ENCODE peak calls at places on chromosomes 4 and X, in four cellular contexts. One of them, this sample, is unnamed.

GRCh38 chrX:71178908-71179307 is 34.3 kb downstream of the NLGN3 start:
- DNase-seq in HepG2: peak
- DNase-seq in neural progenitor cell: peak
- DNase-seq in OCI-LY7: peak
- DNase-seq in this sample: peak

GRCh38 chr4:17884511-17884910 is 73.7 kb downstream of the NCAPG start:
- DNase-seq in OCI-LY7: no peak
- DNase-seq in neural progenitor cell: no peak
- DNase-seq in HepG2: no peak
- DNase-seq in this sample: no peak

GRCh38 chrX:80120335-80120734 is 105.8 kb downstream of the TBX22 start:
- DNase-seq in HepG2: no peak
- DNase-seq in neural progenitor cell: no peak
- DNase-seq in OCI-LY7: no peak
- DNase-seq in this sample: no peak

GRCh38 chrX:47283015-47283771 is 50.4 kb downstream of the USP11 start:
- DNase-seq in neural progenitor cell: no peak
- DNase-seq in HepG2: peak
- DNase-seq in OCI-LY7: no peak
- DNase-seq in this sample: no peak

GRCh38 chr4:62018537-62018936 is 818.4 kb downstream of the ADGRL3 start:
- DNase-seq in HepG2: no peak
- DNase-seq in neural progenitor cell: peak
- DNase-seq in OCI-LY7: no peak
- DNase-seq in this sample: no peak

GRCh38 chr4:78800965-78801364 is 24.8 kb downstream of the BMP2K start:
- DNase-seq in OCI-LY7: no peak
- DNase-seq in neural progenitor cell: no peak
- DNase-seq in HepG2: no peak
- DNase-seq in this sample: no peak

GRCh38 chrX:132615396-132616131 is 126.7 kb upstream of the MBNL3 start:
- DNase-seq in HepG2: peak
- DNase-seq in OCI-LY7: peak
- DNase-seq in neural progenitor cell: peak
- DNase-seq in this sample: peak

GRCh38 chr4:20832821-20833220 is 132.6 kb downstream of the PACRGL start:
- DNase-seq in OCI-LY7: no peak
- DNase-seq in HepG2: no peak
- DNase-seq in neural progenitor cell: no peak
- DNase-seq in this sample: no peak

DNA sequence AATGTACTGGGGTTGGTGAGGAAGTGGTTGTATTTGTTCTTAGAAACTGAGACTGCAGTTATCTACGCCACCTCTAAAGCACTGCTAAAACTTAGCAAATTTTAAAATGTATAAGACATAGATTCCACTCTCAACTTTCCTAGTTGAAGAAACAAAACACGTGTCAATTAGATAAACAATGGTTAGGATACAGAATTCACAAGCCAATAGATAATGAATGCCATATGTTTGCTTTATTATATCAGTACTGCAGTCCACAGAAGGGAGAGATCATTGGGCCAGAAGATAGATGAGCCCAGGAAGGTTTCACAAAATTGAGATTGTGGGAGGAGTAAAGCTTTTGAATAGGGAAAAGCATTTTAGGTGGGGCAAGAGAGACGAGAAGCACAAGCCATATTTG is 14.3 kb downstream of the TMEM33 start:
- DNase-seq in OCI-LY7: no peak
- DNase-seq in neural progenitor cell: no peak
- DNase-seq in HepG2: no peak
- DNase-seq in this sample: no peak
- TF ChIP-seq CTCF in OCI-LY7: no peak
- TF ChIP-seq CTCF in neural progenitor cell: no peak
- TF ChIP-seq CTCF in HepG2: no peak
- TF ChIP-seq CTCF in this sample: no peak

GRCh38 chr4:153655004-153655541 is 29.0 kb upstream of the TLR2 start:
- DNase-seq in OCI-LY7: no peak
- DNase-seq in neural progenitor cell: no peak
- DNase-seq in HepG2: peak
- DNase-seq in this sample: no peak

GRCh38 chr4:153649572-153649991 is 34.5 kb upstream of the TLR2 start:
- DNase-seq in HepG2: peak
- DNase-seq in OCI-LY7: peak
- DNase-seq in neural progenitor cell: peak
- DNase-seq in this sample: peak

GRCh38 chr4:153647975-153648374 is 36.1 kb upstream of the TLR2 start:
- DNase-seq in OCI-LY7: no peak
- DNase-seq in HepG2: no peak
- DNase-seq in neural progenitor cell: no peak
- DNase-seq in this sample: no peak

GRCh38 chr4:153651961-153652784 is 31.9 kb upstream of the TLR2 start:
- DNase-seq in HepG2: no peak
- DNase-seq in neural progenitor cell: no peak
- DNase-seq in OCI-LY7: no peak
- DNase-seq in this sample: no peak

DNA sequence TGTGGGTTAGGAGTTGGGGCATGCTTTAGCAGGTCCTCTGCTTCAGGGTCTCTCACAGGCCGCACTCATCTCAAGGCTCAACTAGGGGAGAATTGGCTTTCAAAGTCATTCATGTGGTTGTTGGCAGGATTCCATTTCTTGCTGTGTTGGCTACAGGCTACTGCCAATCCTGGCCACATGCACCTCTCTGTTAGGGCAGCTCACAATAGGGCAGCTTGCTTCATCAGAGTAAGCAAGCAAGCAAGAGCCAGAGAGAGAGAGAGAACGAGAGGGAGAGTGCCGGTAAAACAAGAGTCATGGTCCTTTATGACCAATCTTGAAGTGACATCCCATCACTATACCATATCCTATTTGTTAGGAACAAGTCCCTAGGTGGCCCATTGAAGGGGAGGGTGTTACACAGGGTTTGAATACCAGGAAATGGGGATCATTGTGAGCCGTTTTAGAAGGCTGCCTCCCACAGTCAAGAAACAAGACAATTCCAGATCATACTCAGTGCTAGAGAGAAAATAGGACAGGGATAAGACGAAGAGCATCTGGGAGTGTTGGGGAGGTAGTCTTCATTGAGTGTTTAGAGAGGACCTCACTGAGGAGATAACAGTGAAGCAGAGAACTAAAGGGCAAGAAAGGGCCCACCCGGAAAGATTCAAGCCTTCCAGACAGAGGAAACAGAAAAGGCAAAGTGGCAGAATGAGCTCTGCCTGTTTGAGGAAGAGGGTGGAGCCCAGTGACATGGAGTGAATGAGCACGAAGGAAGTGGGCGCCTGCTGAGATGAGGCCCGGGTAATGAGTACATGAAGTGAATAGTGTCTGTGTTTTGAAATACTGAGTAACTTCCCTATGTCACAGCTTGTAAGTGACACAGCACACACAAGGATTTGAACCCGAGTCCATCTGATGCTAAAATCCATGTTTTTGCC is 32.8 kb upstream of the TLR2 start:
- DNase-seq in HepG2: no peak
- DNase-seq in neural progenitor cell: no peak
- DNase-seq in OCI-LY7: peak
- DNase-seq in this sample: peak
- H3K27ac ChIP-seq in HepG2: no peak
- H3K27ac ChIP-seq in neural progenitor cell: no peak
- H3K27ac ChIP-seq in OCI-LY7: no peak
- H3K27ac ChIP-seq in this sample: peak

GRCh38 chrX:21738145-21738949 is 19.6 kb downstream of the SMPX start:
- DNase-seq in neural progenitor cell: peak
- DNase-seq in OCI-LY7: no peak
- DNase-seq in HepG2: no peak
- DNase-seq in this sample: no peak
- H2AFZ ChIP-seq in neural progenitor cell: no peak
- H2AFZ ChIP-seq in OCI-LY7: no peak
- H2AFZ ChIP-seq in HepG2: no peak
- H2AFZ ChIP-seq in this sample: no peak

GRCh38 chr4:142983612-142984011 is 137.5 kb upstream of the INPP4B start:
- DNase-seq in HepG2: no peak
- DNase-seq in neural progenitor cell: no peak
- DNase-seq in OCI-LY7: no peak
- DNase-seq in this sample: no peak

GRCh38 chr4:142983111-142983510 is 137.0 kb upstream of the INPP4B start:
- DNase-seq in OCI-LY7: no peak
- DNase-seq in HepG2: no peak
- DNase-seq in neural progenitor cell: no peak
- DNase-seq in this sample: no peak

DNA sequence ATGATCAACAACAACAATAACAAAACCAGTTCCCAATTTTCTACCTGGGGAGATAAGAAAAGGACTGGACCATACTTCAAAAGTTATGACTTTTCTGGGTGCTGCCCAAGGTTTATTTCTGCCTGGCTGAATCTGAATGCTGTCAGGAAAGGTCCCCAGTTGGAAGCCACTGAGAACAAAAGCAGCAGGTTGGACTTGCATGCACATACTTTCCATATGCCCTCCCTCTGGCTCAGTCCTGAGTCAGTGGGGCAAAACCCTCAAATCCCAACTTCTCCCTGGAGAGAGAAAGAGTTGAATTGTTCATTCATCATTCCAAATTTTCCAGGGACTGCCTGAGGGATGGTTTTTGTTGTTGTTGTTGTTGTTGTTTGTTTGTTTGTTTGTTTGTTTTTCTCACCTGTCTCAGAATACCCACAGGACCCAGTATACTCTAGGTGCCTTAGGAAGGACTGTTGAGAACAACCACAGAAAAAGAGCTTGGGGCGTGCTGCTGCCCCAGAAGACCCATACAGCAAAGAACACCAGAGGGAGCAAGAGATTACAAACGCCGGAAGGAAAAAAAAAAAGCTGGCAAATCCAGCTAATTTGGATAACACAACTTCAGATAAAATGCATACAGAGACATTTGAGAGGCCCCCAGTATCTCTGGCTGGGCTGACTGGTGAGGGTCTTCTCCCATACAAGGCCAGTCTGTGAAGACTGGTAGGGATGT is 138.9 kb upstream of the INPP4B start:
- DNase-seq in neural progenitor cell: peak
- DNase-seq in OCI-LY7: peak
- DNase-seq in HepG2: peak
- DNase-seq in this sample: no peak
- TF ChIP-seq CTCF in neural progenitor cell: peak
- TF ChIP-seq CTCF in OCI-LY7: peak
- TF ChIP-seq CTCF in HepG2: peak
- TF ChIP-seq CTCF in this sample: peak

GRCh38 chr4:58849026-58849425 is 1738.8 kb upstream of the IGFBP7 start:
- DNase-seq in HepG2: no peak
- DNase-seq in neural progenitor cell: no peak
- DNase-seq in OCI-LY7: no peak
- DNase-seq in this sample: no peak

DNA sequence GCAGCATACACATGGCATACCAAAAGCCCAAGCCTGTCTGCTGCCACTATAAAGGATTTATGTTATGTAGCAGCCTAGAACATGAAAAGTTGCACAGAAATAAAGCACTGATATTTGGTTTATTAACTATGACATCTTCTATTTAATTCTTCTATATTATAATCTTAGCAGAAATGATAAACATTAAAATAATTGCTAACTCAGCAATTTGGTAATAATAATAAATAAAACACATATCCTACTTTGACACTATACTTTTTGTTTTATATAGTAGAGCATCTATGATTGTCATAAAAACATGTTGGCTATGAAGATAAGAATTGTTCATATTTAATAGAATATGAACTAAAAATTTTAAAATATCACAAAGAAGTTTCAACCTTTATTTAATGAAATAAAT is 1733.3 kb upstream of the IGFBP7 start:
- DNase-seq in HepG2: no peak
- DNase-seq in OCI-LY7: no peak
- DNase-seq in neural progenitor cell: no peak
- DNase-seq in this sample: no peak
- H3K27ac ChIP-seq in HepG2: no peak
- H3K27ac ChIP-seq in OCI-LY7: no peak
- H3K27ac ChIP-seq in neural progenitor cell: no peak
- H3K27ac ChIP-seq in this sample: no peak

DNA sequence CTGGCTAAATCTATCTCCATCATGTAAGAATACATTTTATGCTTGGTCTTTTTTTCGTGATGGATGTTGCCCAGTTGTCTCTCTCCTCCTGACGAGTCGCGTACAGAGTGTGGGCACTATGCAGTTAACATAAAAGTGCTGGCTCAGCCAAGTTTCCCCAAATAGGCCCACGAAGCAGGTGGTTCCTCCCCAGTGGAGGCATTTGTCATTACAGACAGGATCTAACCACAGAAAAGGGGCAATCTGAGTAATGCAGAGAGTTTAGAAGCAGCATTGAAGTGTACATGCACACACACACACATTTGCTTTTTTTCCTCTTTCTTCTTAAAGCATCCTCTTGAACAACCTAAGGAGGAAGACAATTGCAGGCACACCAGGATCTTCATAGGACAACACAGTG is 188.7 kb upstream of the VCX start:
- DNase-seq in HepG2: no peak
- DNase-seq in OCI-LY7: no peak
- DNase-seq in neural progenitor cell: no peak
- DNase-seq in this sample: peak
- H2AFZ ChIP-seq in HepG2: no peak
- H2AFZ ChIP-seq in OCI-LY7: no peak
- H2AFZ ChIP-seq in neural progenitor cell: no peak
- H2AFZ ChIP-seq in this sample: no peak

GRCh38 chr4:144169211-144169610 is 28.7 kb upstream of the GYPA start:
- DNase-seq in neural progenitor cell: no peak
- DNase-seq in HepG2: no peak
- DNase-seq in OCI-LY7: no peak
- DNase-seq in this sample: no peak
- TF ChIP-seq CTCF in neural progenitor cell: no peak
- TF ChIP-seq CTCF in HepG2: no peak
- TF ChIP-seq CTCF in OCI-LY7: no peak
- TF ChIP-seq CTCF in this sample: no peak

DNA sequence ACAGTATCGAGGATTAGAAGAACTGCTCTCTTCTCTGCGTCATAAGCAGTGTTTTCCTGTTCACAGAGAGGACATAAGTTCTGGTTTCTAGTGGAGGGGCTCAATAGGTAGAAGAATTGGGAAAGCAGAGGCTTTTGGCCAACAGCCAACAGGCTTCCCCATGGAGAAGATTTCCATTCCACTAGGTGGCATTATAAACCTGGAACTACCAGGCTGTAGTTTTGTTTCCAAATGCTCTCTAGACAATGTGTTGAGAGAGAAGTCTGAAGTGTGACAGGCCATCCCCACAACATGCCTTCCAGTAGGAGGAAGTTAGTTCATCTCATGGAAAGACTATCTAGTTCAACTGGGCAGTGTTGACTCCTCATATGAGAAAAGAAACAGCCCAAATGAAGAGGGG is 63.8 kb upstream of the ANXA10 start:
- DNase-seq in OCI-LY7: no peak
- DNase-seq in HepG2: peak
- DNase-seq in neural progenitor cell: no peak
- DNase-seq in this sample: no peak
- H3K27ac ChIP-seq in OCI-LY7: no peak
- H3K27ac ChIP-seq in HepG2: no peak
- H3K27ac ChIP-seq in neural progenitor cell: no peak
- H3K27ac ChIP-seq in this sample: no peak

This sample was measured in DND-41.